ENCODE peak calls at places on chromosomes 6 and 20, in seven cellular contexts. N, P, U, Y, F, S and L are unnamed samples.

GRCh38 chr6:37283268-37283667 is 25.3 kb upstream of the TMEM217 start:
- DNase-seq in S (peak; percentile 12), U (no peak), F (no peak), N (no peak), P (no peak), Y (no peak), L (no peak)

GRCh38 chr6:20564777-20565176 is 30.5 kb downstream of the CDKAL1 start:
- DNase-seq in P (no peak), N (no peak), Y (no peak), S (no peak), U (no peak), F (peak; percentile 23), L (no peak)

GRCh38 chr6:52566853-52567279 is 10.0 kb downstream of the TRAM2 start:
- DNase-seq in U (no peak), S (peak; percentile 84), F (peak; percentile 92), Y (no peak), N (no peak), P (no peak), L (no peak)

GRCh38 chr20:25399038-25399430 is 8.4 kb upstream of the ABHD12 start:
- DNase-seq in Y (peak; percentile 20), U (no peak), P (no peak), F (peak; percentile 87), N (peak; percentile 44), S (peak; percentile 90), L (no peak)

GRCh38 chr6:165695736-165696515 is 32.9 kb upstream of the PDE10A start:
- DNase-seq in S (no peak), P (no peak), F (peak; percentile 16), Y (no peak), U (no peak), N (no peak), L (no peak)

GRCh38 chr6:28982476-28983266 is 22.4 kb downstream of the ZNF311 start:
- DNase-seq in S (peak; percentile 74), Y (peak; percentile 17), P (no peak), F (peak; percentile 73), U (no peak), N (peak; percentile 48), L (no peak)

GRCh38 chr20:57399587-57400261 is 8.5 kb downstream of the RBM38 start:
- DNase-seq in Y (no peak), U (peak; percentile 60), S (no peak), N (no peak), P (no peak), F (no peak), L (no peak)

GRCh38 chr6:35024601-35025054 is 116.5 kb downstream of the TCP11 start:
- DNase-seq in F (peak; percentile 87), U (no peak), S (peak; percentile 67), N (peak; percentile 44), Y (no peak), P (peak; percentile 57), L (no peak)

GRCh38 chr6:169424821-169425240 is 171.2 kb upstream of the THBS2 start:
- DNase-seq in N (no peak), S (no peak), P (no peak), F (peak; percentile 64), U (no peak), Y (no peak), L (no peak)

GRCh38 chr20:54995021-54995420 is 519.6 kb downstream of the DOK5 start:
- DNase-seq in S (no peak), F (no peak), N (no peak), Y (no peak), P (no peak), U (no peak), L (no peak)

GRCh38 chr20:48187891-48188290 is 402.6 kb upstream of the SULF2 start:
- DNase-seq in U (no peak), P (no peak), Y (no peak), S (peak; percentile 45), F (no peak), N (no peak), L (no peak)

GRCh38 chr20:49234831-49235230 is 15.6 kb downstream of the DDX27 start:
- DNase-seq in U (no peak), F (no peak), Y (no peak), P (no peak), N (no peak), S (no peak), L (no peak)

GRCh38 chr6:32046450-32047083 is 8.4 kb downstream of the CYP21A2 start:
- DNase-seq in P (peak; percentile 54), Y (no peak), N (peak; percentile 56), F (peak; percentile 31), S (peak; percentile 10), U (no peak), L (no peak)

GRCh38 chr6:83270971-83271714 is 78.0 kb downstream of the RWDD2A start:
- DNase-seq in F (peak; percentile 76), S (peak; percentile 64), N (no peak), Y (no peak), U (no peak), P (no peak), L (no peak)